ENCODE peak calls at places on chromosomes 6 and 20, in six cellular contexts. One of them, this sample, is unnamed.

GRCh38 chr20:46158476-46158987 is 40.4 kb downstream of the CD40 start:
- DNase-seq in GM23338: no peak
- DNase-seq in body of pancreas: no peak
- DNase-seq in fibroblast of lung: no peak
- DNase-seq in heart right ventricle: no peak
- DNase-seq in mesendoderm: no peak
- DNase-seq in this sample: no peak

GRCh38 chr6:69061066-69061465 is 426.0 kb downstream of the ADGRB3 start:
- DNase-seq in heart right ventricle: no peak
- DNase-seq in fibroblast of lung: no peak
- DNase-seq in body of pancreas: no peak
- DNase-seq in mesendoderm: no peak
- DNase-seq in GM23338: no peak
- DNase-seq in this sample: no peak

GRCh38 chr6:65671922-65672321 is 35.1 kb downstream of the EYS start:
- DNase-seq in heart right ventricle: no peak
- DNase-seq in GM23338: no peak
- DNase-seq in body of pancreas: no peak
- DNase-seq in mesendoderm: peak; percentile 35
- DNase-seq in fibroblast of lung: no peak
- DNase-seq in this sample: no peak

GRCh38 chr20:35871311-35871771 is 83.0 kb downstream of the SCAND1 start:
- DNase-seq in fibroblast of lung: peak; percentile 62
- DNase-seq in body of pancreas: peak; percentile 19
- DNase-seq in heart right ventricle: peak; percentile 18
- DNase-seq in GM23338: no peak
- DNase-seq in mesendoderm: no peak
- DNase-seq in this sample: peak; percentile 60

GRCh38 chr20:46772901-46773300 is 63.5 kb downstream of the SLC2A10 start:
- DNase-seq in heart right ventricle: no peak
- DNase-seq in mesendoderm: peak; percentile 26
- DNase-seq in fibroblast of lung: no peak
- DNase-seq in body of pancreas: no peak
- DNase-seq in GM23338: peak; percentile 36
- DNase-seq in this sample: no peak

GRCh38 chr20:62489186-62489939 is 13.6 kb upstream of the GATA5 start:
- DNase-seq in body of pancreas: no peak
- DNase-seq in heart right ventricle: no peak
- DNase-seq in mesendoderm: no peak
- DNase-seq in GM23338: no peak
- DNase-seq in fibroblast of lung: no peak
- DNase-seq in this sample: no peak

GRCh38 chr6:1475169-1475568 is 85.8 kb downstream of the FOXF2 start:
- DNase-seq in body of pancreas: no peak
- DNase-seq in fibroblast of lung: no peak
- DNase-seq in GM23338: no peak
- DNase-seq in heart right ventricle: no peak
- DNase-seq in mesendoderm: no peak
- DNase-seq in this sample: no peak

GRCh38 chr6:44390158-44390683 is 2.7 kb downstream of the CDC5L start:
- DNase-seq in mesendoderm: no peak
- DNase-seq in GM23338: no peak
- DNase-seq in body of pancreas: no peak
- DNase-seq in heart right ventricle: no peak
- DNase-seq in fibroblast of lung: no peak
- DNase-seq in this sample: no peak

GRCh38 chr6:20712011-20712410 is 177.8 kb downstream of the CDKAL1 start:
- DNase-seq in fibroblast of lung: no peak
- DNase-seq in body of pancreas: no peak
- DNase-seq in mesendoderm: peak; percentile 50
- DNase-seq in heart right ventricle: no peak
- DNase-seq in GM23338: no peak
- DNase-seq in this sample: no peak

GRCh38 chr20:38156280-38156679 is 8.8 kb downstream of the TGM2 start:
- DNase-seq in mesendoderm: no peak
- DNase-seq in heart right ventricle: no peak
- DNase-seq in body of pancreas: no peak
- DNase-seq in fibroblast of lung: no peak
- DNase-seq in GM23338: no peak
- DNase-seq in this sample: no peak

GRCh38 chr6:109465772-109466171 is 10.2 kb upstream of the MICAL1 start:
- DNase-seq in GM23338: no peak
- DNase-seq in heart right ventricle: no peak
- DNase-seq in body of pancreas: peak; percentile 67
- DNase-seq in mesendoderm: no peak
- DNase-seq in fibroblast of lung: no peak
- DNase-seq in this sample: no peak

GRCh38 chr6:51618563-51618962 is 468.9 kb downstream of the PKHD1 start:
- DNase-seq in GM23338: peak; percentile 71
- DNase-seq in mesendoderm: peak; percentile 36
- DNase-seq in body of pancreas: no peak
- DNase-seq in fibroblast of lung: no peak
- DNase-seq in heart right ventricle: no peak
- DNase-seq in this sample: no peak

GRCh38 chr6:36126553-36127458 is 3.5 kb upstream of the MAPK13 start:
- DNase-seq in GM23338: no peak
- DNase-seq in fibroblast of lung: no peak
- DNase-seq in heart right ventricle: no peak
- DNase-seq in mesendoderm: peak; percentile 18
- DNase-seq in body of pancreas: peak; percentile 4
- DNase-seq in this sample: no peak

GRCh38 chr6:105680131-105680530 is 277.2 kb upstream of the PREP start:
- DNase-seq in body of pancreas: no peak
- DNase-seq in mesendoderm: no peak
- DNase-seq in heart right ventricle: no peak
- DNase-seq in fibroblast of lung: no peak
- DNase-seq in GM23338: no peak
- DNase-seq in this sample: no peak

GRCh38 chr20:4808872-4809271 is 87.2 kb downstream of the PRND start:
- DNase-seq in GM23338: no peak
- DNase-seq in mesendoderm: no peak
- DNase-seq in body of pancreas: no peak
- DNase-seq in heart right ventricle: no peak
- DNase-seq in fibroblast of lung: peak; percentile 3
- DNase-seq in this sample: no peak

GRCh38 chr6:11218827-11219826 is 13.3 kb downstream of the NEDD9 start:
- DNase-seq in mesendoderm: no peak
- DNase-seq in heart right ventricle: peak; percentile 40
- DNase-seq in GM23338: no peak
- DNase-seq in fibroblast of lung: no peak
- DNase-seq in body of pancreas: peak; percentile 40
- DNase-seq in this sample: no peak

GRCh38 chr6:27791182-27791939 is 120.8 kb downstream of the OR2B2 start:
- DNase-seq in GM23338: peak; percentile 82
- DNase-seq in fibroblast of lung: peak; percentile 86
- DNase-seq in body of pancreas: peak; percentile 52
- DNase-seq in heart right ventricle: no peak
- DNase-seq in mesendoderm: peak; percentile 93
- DNase-seq in this sample: peak; percentile 86

GRCh38 chr6:14023855-14024254 is 93.7 kb upstream of the CD83 start:
- DNase-seq in body of pancreas: no peak
- DNase-seq in fibroblast of lung: no peak
- DNase-seq in GM23338: peak; percentile 20
- DNase-seq in mesendoderm: no peak
- DNase-seq in heart right ventricle: no peak
- DNase-seq in this sample: peak; percentile 18

GRCh38 chr6:170043881-170044790 is 246.7 kb downstream of the DLL1 start:
- DNase-seq in heart right ventricle: no peak
- DNase-seq in body of pancreas: no peak
- DNase-seq in fibroblast of lung: no peak
- DNase-seq in GM23338: no peak
- DNase-seq in mesendoderm: no peak
- DNase-seq in this sample: no peak

GRCh38 chr20:15195378-15195777 is 858.0 kb upstream of the FLRT3 start:
- DNase-seq in heart right ventricle: no peak
- DNase-seq in mesendoderm: no peak
- DNase-seq in GM23338: no peak
- DNase-seq in fibroblast of lung: no peak
- DNase-seq in body of pancreas: no peak
- DNase-seq in this sample: no peak

GRCh38 chr6:135419162-135419561 is 78.4 kb downstream of the AHI1 start:
- DNase-seq in GM23338: no peak
- DNase-seq in heart right ventricle: no peak
- DNase-seq in fibroblast of lung: peak; percentile 78
- DNase-seq in body of pancreas: no peak
- DNase-seq in mesendoderm: no peak
- DNase-seq in this sample: no peak

GRCh38 chr6:81166770-81167169 is 585.7 kb downstream of the TENT5A start:
- DNase-seq in heart right ventricle: no peak
- DNase-seq in GM23338: no peak
- DNase-seq in fibroblast of lung: peak; percentile 34
- DNase-seq in body of pancreas: no peak
- DNase-seq in mesendoderm: no peak
- DNase-seq in this sample: no peak

GRCh38 chr20:49259284-49259683 is 18.6 kb downstream of the ZNFX1 start:
- DNase-seq in heart right ventricle: no peak
- DNase-seq in fibroblast of lung: no peak
- DNase-seq in mesendoderm: no peak
- DNase-seq in GM23338: no peak
- DNase-seq in body of pancreas: no peak
- DNase-seq in this sample: no peak

GRCh38 chr6:29834564-29835436 is 7.2 kb downstream of the HLA-G start:
- DNase-seq in heart right ventricle: peak; percentile 40
- DNase-seq in mesendoderm: peak; percentile 30
- DNase-seq in body of pancreas: peak; percentile 49
- DNase-seq in fibroblast of lung: peak; percentile 14
- DNase-seq in GM23338: peak; percentile 83
- DNase-seq in this sample: no peak

GRCh38 chr20:12949429-12949980 is 59.3 kb upstream of the SPTLC3 start:
- DNase-seq in body of pancreas: no peak
- DNase-seq in fibroblast of lung: peak; percentile 27
- DNase-seq in mesendoderm: no peak
- DNase-seq in heart right ventricle: no peak
- DNase-seq in GM23338: no peak
- DNase-seq in this sample: no peak

GRCh38 chr6:81171991-81172740 is 580.3 kb downstream of the TENT5A start:
- DNase-seq in fibroblast of lung: peak; percentile 53
- DNase-seq in GM23338: peak; percentile 6
- DNase-seq in heart right ventricle: no peak
- DNase-seq in body of pancreas: peak; percentile 5
- DNase-seq in mesendoderm: peak; percentile 25
- DNase-seq in this sample: no peak

GRCh38 chr6:41688256-41688965 is 47.0 kb downstream of the TFEB start:
- DNase-seq in fibroblast of lung: no peak
- DNase-seq in body of pancreas: no peak
- DNase-seq in mesendoderm: no peak
- DNase-seq in GM23338: no peak
- DNase-seq in heart right ventricle: no peak
- DNase-seq in this sample: no peak
- H3K27ac ChIP-seq in fibroblast of lung: no peak overlapping the region
- H3K27ac ChIP-seq in body of pancreas: no peak overlapping the region
- H3K27ac ChIP-seq in mesendoderm: no peak overlapping the region
- H3K27ac ChIP-seq in GM23338: no peak overlapping the region
- H3K27ac ChIP-seq in heart right ventricle: no peak overlapping the region
- H3K27ac ChIP-seq in this sample: no peak overlapping the region

GRCh38 chr6:160040055-160040454 is 71.2 kb downstream of the IGF2R start:
- DNase-seq in GM23338: no peak
- DNase-seq in body of pancreas: no peak
- DNase-seq in heart right ventricle: no peak
- DNase-seq in mesendoderm: no peak
- DNase-seq in fibroblast of lung: no peak
- DNase-seq in this sample: no peak
- H3K36me3 ChIP-seq in GM23338: peaks cover 28% of the 10 kb centered on the region
- H3K36me3 ChIP-seq in body of pancreas: no peaks in the 10 kb centered on the region
- H3K36me3 ChIP-seq in heart right ventricle: peaks cover 8% of the 10 kb centered on the region
- H3K36me3 ChIP-seq in mesendoderm: peaks cover 7% of the 10 kb centered on the region
- H3K36me3 ChIP-seq in fibroblast of lung: peaks cover 27% of the 10 kb centered on the region
- H3K36me3 ChIP-seq in this sample: peaks cover 72% of the 10 kb centered on the region

GRCh38 chr20:50794181-50794845 is 548 bp upstream of the BCAS4 start:
- DNase-seq in GM23338: peak; percentile 79
- DNase-seq in body of pancreas: no peak
- DNase-seq in fibroblast of lung: no peak
- DNase-seq in mesendoderm: no peak
- DNase-seq in heart right ventricle: no peak
- DNase-seq in this sample: no peak
- H3K27ac ChIP-seq in GM23338: peak overlapping the region; percentile 87
- H3K27ac ChIP-seq in body of pancreas: no peak overlapping the region
- H3K27ac ChIP-seq in fibroblast of lung: peak overlapping the region; percentile 10
- H3K27ac ChIP-seq in mesendoderm: peak overlapping the region; percentile 47
- H3K27ac ChIP-seq in heart right ventricle: no peak overlapping the region
- H3K27ac ChIP-seq in this sample: no peak overlapping the region

GRCh38 chr20:6040958-6041807 is 12.7 kb downstream of the LRRN4 start:
- DNase-seq in GM23338: peak; percentile 50
- DNase-seq in mesendoderm: no peak
- DNase-seq in heart right ventricle: no peak
- DNase-seq in body of pancreas: no peak
- DNase-seq in fibroblast of lung: no peak
- DNase-seq in this sample: no peak
- H3K36me3 ChIP-seq in GM23338: peaks cover 9% of the 10 kb centered on the region
- H3K36me3 ChIP-seq in mesendoderm: peaks cover 2% of the 10 kb centered on the region
- H3K36me3 ChIP-seq in heart right ventricle: peaks cover 15% of the 10 kb centered on the region
- H3K36me3 ChIP-seq in body of pancreas: peaks cover 5% of the 10 kb centered on the region
- H3K36me3 ChIP-seq in fibroblast of lung: peaks cover 7% of the 10 kb centered on the region
- H3K36me3 ChIP-seq in this sample: peaks cover 36% of the 10 kb centered on the region

This sample was measured in SJSA1.